ENCODE peak calls at places on chromosome 21, in six cellular contexts. One of them, this sample, is unnamed.

GRCh38 chr21:34243562-34243961 is 120.2 kb upstream of the KCNE2 start:
- DNase-seq in coronary artery: no peak
- DNase-seq in HepG2: peak
- DNase-seq in heart left ventricle: no peak
- DNase-seq in fibroblast of lung: peak
- DNase-seq in OCI-LY7: peak
- DNase-seq in this sample: peak

GRCh38 chr21:46468110-46468774 is 9.6 kb downstream of the DIP2A start:
- DNase-seq in coronary artery: no peak
- DNase-seq in HepG2: no peak
- DNase-seq in heart left ventricle: no peak
- DNase-seq in fibroblast of lung: no peak
- DNase-seq in OCI-LY7: no peak
- DNase-seq in this sample: no peak

GRCh38 chr21:43646550-43647260 is 12.6 kb downstream of the HSF2BP start:
- DNase-seq in coronary artery: peak
- DNase-seq in HepG2: peak
- DNase-seq in heart left ventricle: peak
- DNase-seq in fibroblast of lung: peak
- DNase-seq in OCI-LY7: peak
- DNase-seq in this sample: peak

GRCh38 chr21:35190201-35190701 is 141.1 kb upstream of the RUNX1 start:
- DNase-seq in coronary artery: no peak
- DNase-seq in HepG2: no peak
- DNase-seq in heart left ventricle: no peak
- DNase-seq in fibroblast of lung: peak
- DNase-seq in OCI-LY7: no peak
- DNase-seq in this sample: no peak

GRCh38 chr21:38349111-38349746 is 92.4 kb downstream of the KCNJ15 start:
- DNase-seq in coronary artery: peak
- DNase-seq in HepG2: no peak
- DNase-seq in heart left ventricle: no peak
- DNase-seq in fibroblast of lung: peak
- DNase-seq in OCI-LY7: no peak
- DNase-seq in this sample: peak

GRCh38 chr21:34582506-34583150 is 32.3 kb downstream of the RCAN1 start:
- DNase-seq in coronary artery: no peak
- DNase-seq in HepG2: peak
- DNase-seq in heart left ventricle: peak
- DNase-seq in fibroblast of lung: peak
- DNase-seq in OCI-LY7: peak
- DNase-seq in this sample: peak

GRCh38 chr21:38847556-38847955 is 41.8 kb downstream of the ETS2 start:
- DNase-seq in coronary artery: no peak
- DNase-seq in HepG2: no peak
- DNase-seq in heart left ventricle: no peak
- DNase-seq in fibroblast of lung: peak
- DNase-seq in OCI-LY7: no peak
- DNase-seq in this sample: no peak

GRCh38 chr21:15439726-15440125 is 290.1 kb upstream of the USP25 start:
- DNase-seq in coronary artery: no peak
- DNase-seq in HepG2: no peak
- DNase-seq in heart left ventricle: no peak
- DNase-seq in fibroblast of lung: no peak
- DNase-seq in OCI-LY7: no peak
- DNase-seq in this sample: no peak

GRCh38 chr21:18340387-18340942 is 63.1 kb downstream of the TMPRSS15 start:
- DNase-seq in coronary artery: no peak
- DNase-seq in HepG2: no peak
- DNase-seq in heart left ventricle: no peak
- DNase-seq in fibroblast of lung: no peak
- DNase-seq in OCI-LY7: no peak
- DNase-seq in this sample: no peak

GRCh38 chr21:15732290-15732995 is 2.7 kb downstream of the USP25 start:
- DNase-seq in coronary artery: no peak
- DNase-seq in HepG2: peak
- DNase-seq in heart left ventricle: no peak
- DNase-seq in fibroblast of lung: peak
- DNase-seq in OCI-LY7: peak
- DNase-seq in this sample: peak

GRCh38 chr21:45102391-45102932 is 28.1 kb downstream of the ADARB1 start:
- DNase-seq in coronary artery: no peak
- DNase-seq in HepG2: no peak
- DNase-seq in heart left ventricle: no peak
- DNase-seq in fibroblast of lung: peak
- DNase-seq in OCI-LY7: peak
- DNase-seq in this sample: peak
- TF ChIP-seq CTCF in coronary artery: peak
- TF ChIP-seq CTCF in HepG2: no peak
- TF ChIP-seq CTCF in heart left ventricle: peak
- TF ChIP-seq CTCF in fibroblast of lung: peak
- TF ChIP-seq CTCF in OCI-LY7: peak
- TF ChIP-seq CTCF in this sample: peak

GRCh38 chr21:42522271-42522670 is 8.6 kb downstream of the SLC37A1 start:
- DNase-seq in coronary artery: peak
- DNase-seq in HepG2: no peak
- DNase-seq in heart left ventricle: no peak
- DNase-seq in fibroblast of lung: no peak
- DNase-seq in OCI-LY7: no peak
- DNase-seq in this sample: no peak
- H3K4me3 ChIP-seq in coronary artery: no peak
- H3K4me3 ChIP-seq in HepG2: no peak
- H3K4me3 ChIP-seq in heart left ventricle: no peak
- H3K4me3 ChIP-seq in fibroblast of lung: no peak
- H3K4me3 ChIP-seq in OCI-LY7: no peak
- H3K4me3 ChIP-seq in this sample: no peak

GRCh38 chr21:41767606-41768370 is 936 bp upstream of the RIPK4 start:
- DNase-seq in coronary artery: peak
- DNase-seq in HepG2: no peak
- DNase-seq in heart left ventricle: no peak
- DNase-seq in fibroblast of lung: peak
- DNase-seq in OCI-LY7: no peak
- DNase-seq in this sample: no peak

GRCh38 chr21:41769933-41770332 is 3.1 kb upstream of the RIPK4 start:
- DNase-seq in coronary artery: peak
- DNase-seq in HepG2: no peak
- DNase-seq in heart left ventricle: no peak
- DNase-seq in fibroblast of lung: no peak
- DNase-seq in OCI-LY7: no peak
- DNase-seq in this sample: no peak

GRCh38 chr21:41769106-41769505 is 2.3 kb upstream of the RIPK4 start:
- DNase-seq in coronary artery: peak
- DNase-seq in HepG2: no peak
- DNase-seq in heart left ventricle: no peak
- DNase-seq in fibroblast of lung: no peak
- DNase-seq in OCI-LY7: no peak
- DNase-seq in this sample: no peak

GRCh38 chr21:41769521-41769920 is 2.7 kb upstream of the RIPK4 start:
- DNase-seq in coronary artery: peak
- DNase-seq in HepG2: no peak
- DNase-seq in heart left ventricle: no peak
- DNase-seq in fibroblast of lung: no peak
- DNase-seq in OCI-LY7: no peak
- DNase-seq in this sample: no peak

DNA sequence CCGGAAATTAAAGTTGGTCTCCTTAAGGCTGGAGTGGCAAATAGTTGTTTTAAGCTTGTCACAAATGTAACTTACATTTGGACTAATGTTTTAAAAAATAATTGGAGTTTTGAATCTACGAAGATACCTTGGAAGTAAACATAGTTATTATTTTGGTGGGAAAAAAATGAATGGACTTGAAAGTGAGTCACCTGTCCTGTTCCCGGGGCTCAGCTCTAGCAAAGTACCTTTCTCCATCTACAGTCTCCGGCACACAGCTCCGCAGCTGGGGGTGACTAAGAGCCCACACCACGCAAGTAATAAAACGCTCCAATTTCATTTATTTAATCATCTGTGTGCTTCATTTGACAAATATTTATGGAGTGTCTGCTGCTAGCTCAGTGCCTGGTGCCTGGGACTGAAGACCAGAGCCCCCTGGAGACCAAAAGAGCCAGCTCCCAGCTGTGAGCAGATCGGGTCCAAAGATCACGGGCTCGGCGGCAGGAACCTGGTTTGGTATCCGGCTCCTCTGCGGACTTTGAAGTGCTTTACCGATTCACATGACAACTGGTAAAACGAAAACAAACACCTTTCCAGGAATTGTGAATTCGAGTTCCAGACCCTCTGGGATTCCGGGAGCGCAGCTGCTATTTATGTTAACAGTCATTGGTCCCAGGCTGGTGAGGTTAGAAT is 1.7 kb upstream of the RIPK4 start:
- DNase-seq in coronary artery: peak
- DNase-seq in HepG2: peak
- DNase-seq in heart left ventricle: no peak
- DNase-seq in fibroblast of lung: peak
- DNase-seq in OCI-LY7: peak
- DNase-seq in this sample: peak
- TF ChIP-seq CTCF in coronary artery: no peak
- TF ChIP-seq CTCF in HepG2: peak
- TF ChIP-seq CTCF in heart left ventricle: no peak
- TF ChIP-seq CTCF in fibroblast of lung: peak
- TF ChIP-seq CTCF in OCI-LY7: peak
- TF ChIP-seq CTCF in this sample: peak

GRCh38 chr21:40952551-40953330 is 105.8 kb upstream of the DSCAM start:
- DNase-seq in coronary artery: no peak
- DNase-seq in HepG2: no peak
- DNase-seq in heart left ventricle: no peak
- DNase-seq in fibroblast of lung: no peak
- DNase-seq in OCI-LY7: no peak
- DNase-seq in this sample: no peak

GRCh38 chr21:40947713-40948112 is 100.8 kb upstream of the DSCAM start:
- DNase-seq in coronary artery: no peak
- DNase-seq in HepG2: no peak
- DNase-seq in heart left ventricle: no peak
- DNase-seq in fibroblast of lung: no peak
- DNase-seq in OCI-LY7: no peak
- DNase-seq in this sample: no peak

DNA sequence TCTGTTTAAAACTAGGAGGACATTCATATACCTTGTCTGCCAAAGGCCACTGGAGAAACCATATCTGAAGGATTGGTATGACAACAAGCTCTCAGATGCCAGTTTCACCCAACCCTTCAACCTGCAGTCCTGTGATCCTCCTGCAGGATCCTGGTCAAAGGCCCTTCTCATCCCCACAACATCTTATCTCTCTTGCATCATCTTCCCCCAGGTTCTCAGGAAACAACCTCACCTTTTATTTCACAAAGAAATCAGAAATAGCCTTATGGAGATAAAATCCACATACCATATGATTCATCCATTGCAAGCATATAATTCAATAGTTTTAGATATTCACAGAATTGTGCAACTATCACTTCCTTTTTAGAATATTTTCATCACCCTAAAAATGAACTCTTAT is 104.0 kb upstream of the DSCAM start:
- DNase-seq in coronary artery: no peak
- DNase-seq in HepG2: no peak
- DNase-seq in heart left ventricle: no peak
- DNase-seq in fibroblast of lung: no peak
- DNase-seq in OCI-LY7: no peak
- DNase-seq in this sample: no peak
- H3K4me3 ChIP-seq in coronary artery: no peak
- H3K4me3 ChIP-seq in HepG2: no peak
- H3K4me3 ChIP-seq in heart left ventricle: no peak
- H3K4me3 ChIP-seq in fibroblast of lung: no peak
- H3K4me3 ChIP-seq in OCI-LY7: no peak
- H3K4me3 ChIP-seq in this sample: no peak

GRCh38 chr21:45145146-45145545 is 70.8 kb downstream of the ADARB1 start:
- DNase-seq in coronary artery: peak
- DNase-seq in HepG2: no peak
- DNase-seq in heart left ventricle: peak
- DNase-seq in fibroblast of lung: no peak
- DNase-seq in OCI-LY7: no peak
- DNase-seq in this sample: no peak
- TF ChIP-seq CTCF in coronary artery: no peak
- TF ChIP-seq CTCF in HepG2: no peak
- TF ChIP-seq CTCF in heart left ventricle: no peak
- TF ChIP-seq CTCF in fibroblast of lung: no peak
- TF ChIP-seq CTCF in OCI-LY7: no peak
- TF ChIP-seq CTCF in this sample: no peak

GRCh38 chr21:26148071-26148470 is 22.5 kb downstream of the APP start:
- DNase-seq in coronary artery: no peak
- DNase-seq in HepG2: no peak
- DNase-seq in heart left ventricle: no peak
- DNase-seq in fibroblast of lung: no peak
- DNase-seq in OCI-LY7: no peak
- DNase-seq in this sample: peak
- H3K4me3 ChIP-seq in coronary artery: no peak
- H3K4me3 ChIP-seq in HepG2: no peak
- H3K4me3 ChIP-seq in heart left ventricle: no peak
- H3K4me3 ChIP-seq in fibroblast of lung: no peak
- H3K4me3 ChIP-seq in OCI-LY7: no peak
- H3K4me3 ChIP-seq in this sample: no peak

DNA sequence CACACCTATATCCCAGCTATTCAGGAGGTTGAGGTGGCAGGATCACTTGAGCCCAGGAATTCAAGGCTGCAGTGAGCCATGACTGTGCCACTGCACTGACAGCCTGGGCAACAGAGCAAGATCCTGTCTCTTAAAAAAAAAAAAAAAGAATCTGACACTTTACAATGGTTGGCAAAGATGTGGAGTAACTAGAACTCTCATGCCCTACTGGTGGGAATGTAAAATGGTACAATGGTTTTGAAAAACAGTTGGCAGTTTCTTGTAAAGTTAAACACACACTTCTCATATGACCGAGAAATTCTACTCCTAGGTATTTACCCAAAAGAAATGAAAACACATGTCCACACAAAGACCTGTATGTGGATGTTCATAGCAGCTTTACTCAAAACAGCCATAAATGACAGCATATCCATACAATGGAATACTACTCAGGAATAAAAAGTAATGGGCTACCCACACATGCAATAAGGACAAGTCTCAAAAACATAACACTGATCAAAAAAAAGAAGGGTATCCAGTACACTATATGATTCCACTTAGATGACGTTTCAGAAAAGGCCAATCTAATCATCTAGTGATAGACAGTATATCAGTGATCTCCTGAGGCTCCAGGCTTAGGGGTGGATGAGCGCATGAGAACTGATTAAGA is 58.1 kb downstream of the HLCS start:
- DNase-seq in coronary artery: no peak
- DNase-seq in HepG2: no peak
- DNase-seq in heart left ventricle: no peak
- DNase-seq in fibroblast of lung: peak
- DNase-seq in OCI-LY7: no peak
- DNase-seq in this sample: peak
- TF ChIP-seq CTCF in coronary artery: no peak
- TF ChIP-seq CTCF in HepG2: no peak
- TF ChIP-seq CTCF in heart left ventricle: no peak
- TF ChIP-seq CTCF in fibroblast of lung: peak
- TF ChIP-seq CTCF in OCI-LY7: no peak
- TF ChIP-seq CTCF in this sample: peak

DNA sequence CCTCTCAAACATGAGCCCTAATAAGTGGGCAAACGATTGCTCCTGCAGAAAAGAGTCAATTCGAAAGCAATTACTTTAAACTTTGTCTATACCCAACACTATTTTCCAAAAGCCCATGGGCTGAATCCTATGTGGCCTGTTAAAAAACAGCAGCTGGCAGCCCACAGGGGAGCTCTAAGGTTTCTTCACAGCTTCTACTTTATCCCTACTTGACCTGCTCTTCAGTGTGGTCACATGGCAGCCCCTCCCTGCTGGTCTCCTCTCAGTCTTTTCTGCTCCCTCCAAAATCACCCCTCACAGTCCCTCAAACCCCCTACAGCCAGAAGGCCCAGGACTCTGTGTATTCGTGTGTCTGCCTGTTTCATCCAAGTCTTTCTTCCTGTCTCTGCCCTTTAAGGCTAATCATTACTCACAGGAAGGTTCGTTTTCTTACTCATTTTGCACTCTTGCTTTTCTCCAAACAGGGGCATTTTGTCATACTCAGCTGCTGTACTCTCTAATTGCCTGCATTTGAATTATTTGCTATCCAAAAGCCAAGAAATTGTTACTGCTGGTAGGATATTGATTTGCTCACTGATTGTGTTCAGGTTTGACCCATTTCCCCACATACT is 62.4 kb upstream of the FAM3B start:
- DNase-seq in coronary artery: no peak
- DNase-seq in HepG2: no peak
- DNase-seq in heart left ventricle: no peak
- DNase-seq in fibroblast of lung: peak
- DNase-seq in OCI-LY7: no peak
- DNase-seq in this sample: no peak
- H3K4me3 ChIP-seq in coronary artery: no peak
- H3K4me3 ChIP-seq in HepG2: no peak
- H3K4me3 ChIP-seq in heart left ventricle: no peak
- H3K4me3 ChIP-seq in fibroblast of lung: no peak
- H3K4me3 ChIP-seq in OCI-LY7: no peak
- H3K4me3 ChIP-seq in this sample: no peak

This sample was measured in fibroblast of pulmonary artery.